ENCODE peak calls at places on chromosomes 13 and 19, in eight cellular contexts. One of them, this sample, is unnamed.

GRCh38 chr19:8517551-8518442 is 3.8 kb upstream of the ZNF414 start:
- DNase-seq in NCI-H1092: no peak
- DNase-seq in left cardiac atrium: no peak
- DNase-seq in omental fat pad: no peak
- DNase-seq in HTR-8/SVneo: no peak
- DNase-seq in CD8-positive, alpha-beta memory T cell: peak; percentile 47
- DNase-seq in osteocyte: no peak
- DNase-seq in nucleus accumbens: no peak
- DNase-seq in this sample: peak; percentile 58

GRCh38 chr13:111925146-111925875 is 141.6 kb upstream of the SOX1 start:
- DNase-seq in NCI-H1092: no peak
- DNase-seq in left cardiac atrium: no peak
- DNase-seq in omental fat pad: no peak
- DNase-seq in HTR-8/SVneo: no peak
- DNase-seq in CD8-positive, alpha-beta memory T cell: no peak
- DNase-seq in osteocyte: no peak
- DNase-seq in nucleus accumbens: no peak
- DNase-seq in this sample: no peak

GRCh38 chr13:51006067-51006800 is 96.6 kb downstream of the RNASEH2B start:
- DNase-seq in NCI-H1092: no peak
- DNase-seq in left cardiac atrium: no peak
- DNase-seq in omental fat pad: no peak
- DNase-seq in HTR-8/SVneo: no peak
- DNase-seq in CD8-positive, alpha-beta memory T cell: no peak
- DNase-seq in osteocyte: peak; percentile 19
- DNase-seq in nucleus accumbens: no peak
- DNase-seq in this sample: no peak

GRCh38 chr13:94065741-94066140 is 413.7 kb downstream of the DCT start:
- DNase-seq in NCI-H1092: no peak
- DNase-seq in left cardiac atrium: no peak
- DNase-seq in omental fat pad: no peak
- DNase-seq in HTR-8/SVneo: no peak
- DNase-seq in CD8-positive, alpha-beta memory T cell: no peak
- DNase-seq in osteocyte: no peak
- DNase-seq in nucleus accumbens: no peak
- DNase-seq in this sample: no peak

GRCh38 chr19:18596752-18597157 is 8.2 kb downstream of the REX1BD start:
- DNase-seq in NCI-H1092: no peak
- DNase-seq in left cardiac atrium: peak; percentile 68
- DNase-seq in omental fat pad: no peak
- DNase-seq in HTR-8/SVneo: no peak
- DNase-seq in CD8-positive, alpha-beta memory T cell: no peak
- DNase-seq in osteocyte: no peak
- DNase-seq in nucleus accumbens: no peak
- DNase-seq in this sample: no peak

GRCh38 chr19:48372904-48373303 is 8.7 kb downstream of the SYNGR4 start:
- DNase-seq in NCI-H1092: peak; percentile 86
- DNase-seq in left cardiac atrium: no peak
- DNase-seq in omental fat pad: no peak
- DNase-seq in HTR-8/SVneo: no peak
- DNase-seq in CD8-positive, alpha-beta memory T cell: no peak
- DNase-seq in osteocyte: no peak
- DNase-seq in nucleus accumbens: no peak
- DNase-seq in this sample: no peak

GRCh38 chr13:74062933-74063332 is 71.3 kb downstream of the KLF12 start:
- DNase-seq in NCI-H1092: no peak
- DNase-seq in left cardiac atrium: peak; percentile 60
- DNase-seq in omental fat pad: no peak
- DNase-seq in HTR-8/SVneo: no peak
- DNase-seq in CD8-positive, alpha-beta memory T cell: peak; percentile 9
- DNase-seq in osteocyte: no peak
- DNase-seq in nucleus accumbens: peak; percentile 1
- DNase-seq in this sample: peak; percentile 43

GRCh38 chr13:27826379-27827353 is 34.4 kb downstream of the GSX1 start:
- DNase-seq in NCI-H1092: peak; percentile 85
- DNase-seq in left cardiac atrium: peak; percentile 80
- DNase-seq in omental fat pad: peak; percentile 67
- DNase-seq in HTR-8/SVneo: peak; percentile 71
- DNase-seq in CD8-positive, alpha-beta memory T cell: peak; percentile 52
- DNase-seq in osteocyte: peak; percentile 92
- DNase-seq in nucleus accumbens: peak; percentile 67
- DNase-seq in this sample: peak; percentile 38

GRCh38 chr19:55117063-55117635 is 288 bp downstream of the PPP1R12C start:
- DNase-seq in NCI-H1092: no peak
- DNase-seq in left cardiac atrium: no peak
- DNase-seq in omental fat pad: no peak
- DNase-seq in HTR-8/SVneo: no peak
- DNase-seq in CD8-positive, alpha-beta memory T cell: peak; percentile 10
- DNase-seq in osteocyte: no peak
- DNase-seq in nucleus accumbens: no peak
- DNase-seq in this sample: no peak

GRCh38 chr13:105272660-105273631 is 1262.5 kb downstream of the EFNB2 start:
- DNase-seq in NCI-H1092: no peak
- DNase-seq in left cardiac atrium: no peak
- DNase-seq in omental fat pad: no peak
- DNase-seq in HTR-8/SVneo: no peak
- DNase-seq in CD8-positive, alpha-beta memory T cell: no peak
- DNase-seq in osteocyte: no peak
- DNase-seq in nucleus accumbens: no peak
- DNase-seq in this sample: no peak

GRCh38 chr13:109088528-109088927 is 459.1 kb downstream of the MYO16 start:
- DNase-seq in NCI-H1092: no peak
- DNase-seq in left cardiac atrium: no peak
- DNase-seq in omental fat pad: no peak
- DNase-seq in HTR-8/SVneo: no peak
- DNase-seq in CD8-positive, alpha-beta memory T cell: no peak
- DNase-seq in osteocyte: no peak
- DNase-seq in nucleus accumbens: no peak
- DNase-seq in this sample: no peak

GRCh38 chr13:101875717-101876393 is 423.4 kb downstream of the ITGBL1 start:
- DNase-seq in NCI-H1092: peak; percentile 98
- DNase-seq in left cardiac atrium: no peak
- DNase-seq in omental fat pad: no peak
- DNase-seq in HTR-8/SVneo: peak; percentile 2
- DNase-seq in CD8-positive, alpha-beta memory T cell: no peak
- DNase-seq in osteocyte: no peak
- DNase-seq in nucleus accumbens: no peak
- DNase-seq in this sample: peak; percentile 53

GRCh38 chr19:50317115-50317514 is 12.1 kb downstream of the KCNC3 start:
- DNase-seq in NCI-H1092: no peak
- DNase-seq in left cardiac atrium: no peak
- DNase-seq in omental fat pad: no peak
- DNase-seq in HTR-8/SVneo: no peak
- DNase-seq in CD8-positive, alpha-beta memory T cell: no peak
- DNase-seq in osteocyte: no peak
- DNase-seq in nucleus accumbens: no peak
- DNase-seq in this sample: no peak

GRCh38 chr19:18419699-18420460 is 682 bp downstream of the SSBP4 start:
- DNase-seq in NCI-H1092: no peak
- DNase-seq in left cardiac atrium: peak; percentile 55
- DNase-seq in omental fat pad: no peak
- DNase-seq in HTR-8/SVneo: no peak
- DNase-seq in CD8-positive, alpha-beta memory T cell: peak; percentile 49
- DNase-seq in osteocyte: no peak
- DNase-seq in nucleus accumbens: no peak
- DNase-seq in this sample: no peak

GRCh38 chr13:55673910-55674309 is 1466.8 kb upstream of the PRR20A start:
- DNase-seq in NCI-H1092: no peak
- DNase-seq in left cardiac atrium: no peak
- DNase-seq in omental fat pad: no peak
- DNase-seq in HTR-8/SVneo: no peak
- DNase-seq in CD8-positive, alpha-beta memory T cell: no peak
- DNase-seq in osteocyte: no peak
- DNase-seq in nucleus accumbens: no peak
- DNase-seq in this sample: no peak

This sample was measured in skeletal muscle cell.